ENCODE peak calls at places on chromosomes 13 and 19, in four cellular contexts. L, Q, Y and K are unnamed samples.

GRCh38 chr13:45215392-45216077 is 14.7 kb upstream of the KCTD4 start:
- DNase-seq in L (no peak), Q (no peak), Y (no peak), K (no peak)

GRCh38 chr19:2523630-2524311 is 47.8 kb downstream of the GADD45B start:
- DNase-seq in L (no peak), Y (no peak), Q (no peak), K (no peak)

GRCh38 chr19:5881543-5882299 is 11.4 kb upstream of the FUT5 start:
- DNase-seq in Q (no peak), L (no peak), Y (no peak), K (no peak)

GRCh38 chr19:1725100-1726064 is 27.9 kb upstream of the ONECUT3 start:
- DNase-seq in Q (no peak), Y (no peak), L (no peak), K (no peak)

GRCh38 chr19:48539503-48540096 is 12.4 kb upstream of the SULT2B1 start:
- DNase-seq in Q (no peak), L (no peak), Y (no peak), K (no peak)

GRCh38 chr13:45674908-45675307 is 27.2 kb upstream of the CBY2 start:
- DNase-seq in L (no peak), Q (peak), Y (no peak), K (no peak)

GRCh38 chr19:21023901-21024300 is 3.4 kb downstream of the ZNF430 start:
- DNase-seq in Y (no peak), Q (peak), L (no peak), K (no peak)

GRCh38 chr13:105665284-105665683 is 870.2 kb downstream of the EFNB2 start:
- DNase-seq in L (no peak), Y (no peak), Q (peak), K (no peak)

GRCh38 chr13:113907637-113908617 is 44.1 kb upstream of the GAS6 start:
- DNase-seq in L (no peak), Q (peak), Y (no peak), K (peak)

GRCh38 chr13:35988648-35989081 is 142.5 kb downstream of the DCLK1 start:
- DNase-seq in L (no peak), Y (no peak), Q (peak), K (no peak)

GRCh38 chr13:33110713-33111413 is 94.6 kb downstream of the KL start:
- DNase-seq in Q (no peak), Y (peak), L (no peak), K (no peak)

GRCh38 chr19:49468746-49469447 is 5.1 kb upstream of the FLT3LG start:
- DNase-seq in Q (no peak), L (peak), Y (peak), K (no peak)

GRCh38 chr19:9075064-9075964 is 11.5 kb upstream of the OR1M1 start:
- DNase-seq in Q (peak), Y (no peak), L (no peak), K (peak)

GRCh38 chr13:30323524-30323923 is 16.2 kb upstream of the KATNAL1 start:
- DNase-seq in Y (no peak), L (no peak), Q (no peak), K (no peak)

GRCh38 chr19:54415208-54415900 is at the start of gene TTYH1:
- DNase-seq in Y (no peak), L (no peak), Q (no peak), K (no peak)

GRCh38 chr19:49933643-49934042 is 4.3 kb upstream of the NUP62 start:
- DNase-seq in L (no peak), Q (no peak), Y (no peak), K (no peak)

GRCh38 chr13:113625965-113626661 is 31.9 kb downstream of the ATP4B start:
- DNase-seq in Q (peak), L (no peak), Y (no peak), K (no peak)

GRCh38 chr19:55546822-55547614 is 1.7 kb upstream of the SBK3 start:
- DNase-seq in Q (peak), Y (no peak), L (no peak), K (no peak)

GRCh38 chr19:1131718-1132552 is 28.1 kb downstream of the GPX4 start:
- DNase-seq in Q (peak), L (peak), Y (peak), K (peak)

GRCh38 chr13:93771782-93772181 is 545.2 kb downstream of the GPC6 start:
- DNase-seq in L (no peak), Q (no peak), Y (no peak), K (no peak)

GRCh38 chr19:10461047-10461949 is 41.0 kb downstream of the PDE4A start:
- DNase-seq in L (peak), Q (no peak), Y (peak), K (peak)

GRCh38 chr19:10193666-10194499 is 870 bp downstream of the DNMT1 start:
- DNase-seq in Q (no peak), L (peak), Y (peak), K (no peak)

GRCh38 chr13:20882206-20882605 is 20.3 kb downstream of the XPO4 start:
- DNase-seq in Q (no peak), Y (no peak), L (no peak), K (no peak)

GRCh38 chr13:70941454-70941853 is 833.2 kb upstream of the KLHL1 start:
- DNase-seq in Q (no peak), L (no peak), Y (no peak), K (no peak)

GRCh38 chr13:80550856-80551532 is 210.1 kb upstream of the SPRY2 start:
- DNase-seq in Q (no peak), L (no peak), Y (no peak), K (no peak)

GRCh38 chr19:55046975-55047622 is 9.0 kb upstream of the GP6 start:
- DNase-seq in Q (no peak), Y (no peak), L (no peak), K (no peak)

GRCh38 chr13:30408319-30409101 is 13.8 kb upstream of the UBE2L5 start:
- DNase-seq in Y (peak), L (peak), Q (no peak), K (peak)

GRCh38 chr13:49622174-49622946 is 5.9 kb upstream of the ARL11 start:
- DNase-seq in Y (no peak), L (no peak), Q (no peak), K (no peak)